ENCODE peak calls at places on chromosomes 12 and 14, in eight cellular contexts. One of them, this sample, is unnamed.

GRCh38 chr14:34301107-34301734 is 160.8 kb downstream of the SPTSSA start:
- DNase-seq in heart left ventricle: no peak
- DNase-seq in adipocyte: peak; percentile 63
- DNase-seq in CD8-positive, alpha-beta memory T cell: no peak
- DNase-seq in PC-3: peak; percentile 78
- DNase-seq in GM23248: peak; percentile 65
- DNase-seq in left lung: no peak
- DNase-seq in ascending aorta: no peak
- DNase-seq in this sample: no peak

GRCh38 chr12:72271741-72272661 is at the start of gene TRHDE:
- DNase-seq in heart left ventricle: peak; percentile 25
- DNase-seq in adipocyte: peak; percentile 88
- DNase-seq in CD8-positive, alpha-beta memory T cell: no peak
- DNase-seq in PC-3: peak; percentile 60
- DNase-seq in GM23248: peak; percentile 58
- DNase-seq in left lung: peak; percentile 80
- DNase-seq in ascending aorta: no peak
- DNase-seq in this sample: no peak

GRCh38 chr12:108231909-108232434 is 102.9 kb downstream of the WSCD2 start:
- DNase-seq in heart left ventricle: no peak
- DNase-seq in adipocyte: no peak
- DNase-seq in CD8-positive, alpha-beta memory T cell: no peak
- DNase-seq in PC-3: no peak
- DNase-seq in GM23248: no peak
- DNase-seq in left lung: no peak
- DNase-seq in ascending aorta: no peak
- DNase-seq in this sample: no peak

GRCh38 chr14:41609704-41610183 is 3.1 kb downstream of the LRFN5 start:
- DNase-seq in heart left ventricle: peak; percentile 33
- DNase-seq in adipocyte: peak; percentile 73
- DNase-seq in CD8-positive, alpha-beta memory T cell: no peak
- DNase-seq in PC-3: peak; percentile 56
- DNase-seq in GM23248: peak; percentile 80
- DNase-seq in left lung: peak; percentile 79
- DNase-seq in ascending aorta: no peak
- DNase-seq in this sample: no peak

GRCh38 chr14:91374897-91375747 is 42.5 kb downstream of the CCDC88C start:
- DNase-seq in heart left ventricle: no peak
- DNase-seq in adipocyte: no peak
- DNase-seq in CD8-positive, alpha-beta memory T cell: no peak
- DNase-seq in PC-3: no peak
- DNase-seq in GM23248: no peak
- DNase-seq in left lung: no peak
- DNase-seq in ascending aorta: no peak
- DNase-seq in this sample: peak; percentile 62

GRCh38 chr12:33115716-33116115 is 219.1 kb upstream of the PKP2 start:
- DNase-seq in heart left ventricle: no peak
- DNase-seq in adipocyte: no peak
- DNase-seq in CD8-positive, alpha-beta memory T cell: no peak
- DNase-seq in PC-3: peak; percentile 35
- DNase-seq in GM23248: no peak
- DNase-seq in left lung: no peak
- DNase-seq in ascending aorta: no peak
- DNase-seq in this sample: no peak

GRCh38 chr12:12070674-12071661 is at the start of gene BCL2L14:
- DNase-seq in heart left ventricle: no peak
- DNase-seq in adipocyte: no peak
- DNase-seq in CD8-positive, alpha-beta memory T cell: no peak
- DNase-seq in PC-3: peak; percentile 30
- DNase-seq in GM23248: peak; percentile 12
- DNase-seq in left lung: no peak
- DNase-seq in ascending aorta: no peak
- DNase-seq in this sample: peak; percentile 21

GRCh38 chr12:38772427-38772826 is 133.0 kb downstream of the CPNE8 start:
- DNase-seq in heart left ventricle: no peak
- DNase-seq in adipocyte: no peak
- DNase-seq in CD8-positive, alpha-beta memory T cell: no peak
- DNase-seq in PC-3: no peak
- DNase-seq in GM23248: no peak
- DNase-seq in left lung: no peak
- DNase-seq in ascending aorta: no peak
- DNase-seq in this sample: no peak

GRCh38 chr12:110995016-110995415 is 74.6 kb upstream of the MYL2 start:
- DNase-seq in heart left ventricle: peak; percentile 75
- DNase-seq in adipocyte: no peak
- DNase-seq in CD8-positive, alpha-beta memory T cell: no peak
- DNase-seq in PC-3: no peak
- DNase-seq in GM23248: no peak
- DNase-seq in left lung: no peak
- DNase-seq in ascending aorta: no peak
- DNase-seq in this sample: no peak

GRCh38 chr12:123971770-123972447 is 722 bp downstream of the CCDC92 start:
- DNase-seq in heart left ventricle: no peak
- DNase-seq in adipocyte: peak; percentile 63
- DNase-seq in CD8-positive, alpha-beta memory T cell: peak; percentile 57
- DNase-seq in PC-3: peak; percentile 72
- DNase-seq in GM23248: peak; percentile 76
- DNase-seq in left lung: peak; percentile 86
- DNase-seq in ascending aorta: no peak
- DNase-seq in this sample: peak; percentile 51

DNA sequence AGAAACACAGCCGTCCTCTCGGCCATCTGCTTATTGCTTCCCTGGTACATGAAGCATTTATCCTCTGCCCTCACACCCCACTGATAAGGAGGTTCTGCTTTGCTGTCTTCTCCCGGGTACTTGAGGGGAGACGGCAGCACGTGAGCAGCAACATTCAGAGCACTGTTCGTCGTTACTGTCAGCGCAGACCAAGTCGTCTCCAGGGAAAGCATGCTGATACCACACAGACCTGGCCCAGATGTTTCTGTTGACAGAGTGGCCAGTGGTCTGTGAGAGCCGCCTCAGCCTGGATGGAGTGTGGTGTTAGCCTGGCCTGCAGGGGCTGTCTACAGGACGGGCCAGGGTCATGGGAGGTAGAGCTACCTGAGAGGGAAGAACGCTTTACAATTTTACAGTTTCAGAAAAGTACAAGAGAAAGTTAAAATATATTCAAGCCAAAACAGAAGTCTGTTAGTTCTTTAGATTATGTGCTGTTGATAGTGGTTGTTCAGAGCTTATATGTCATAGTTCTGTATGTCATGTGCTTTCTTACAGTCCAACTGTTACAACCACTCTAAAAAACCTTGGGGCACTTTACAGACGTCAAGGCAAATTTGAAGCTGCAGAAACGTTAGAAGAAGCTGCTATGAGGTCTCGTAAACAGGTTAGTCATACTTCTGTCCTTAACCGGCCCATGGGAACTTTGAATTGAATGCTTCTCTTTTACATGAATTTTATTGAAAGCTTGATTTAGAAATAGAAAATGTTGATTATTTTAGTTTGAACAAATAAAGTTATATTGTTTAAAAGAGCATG is 38.2 kb downstream of the XRCC3 start:
- DNase-seq in heart left ventricle: no peak
- DNase-seq in adipocyte: no peak
- DNase-seq in CD8-positive, alpha-beta memory T cell: no peak
- DNase-seq in PC-3: peak; percentile 51
- DNase-seq in GM23248: no peak
- DNase-seq in left lung: no peak
- DNase-seq in ascending aorta: no peak
- DNase-seq in this sample: no peak
- H3K36me3 ChIP-seq in heart left ventricle: peaks cover 70% of the 10 kb centered on the region
- H3K36me3 ChIP-seq in adipocyte: peaks cover 97% of the 10 kb centered on the region
- H3K36me3 ChIP-seq in CD8-positive, alpha-beta memory T cell: peaks cover 72% of the 10 kb centered on the region
- H3K36me3 ChIP-seq in PC-3: peaks cover 76% of the 10 kb centered on the region
- H3K36me3 ChIP-seq in GM23248: peaks cover 96% of the 10 kb centered on the region
- H3K36me3 ChIP-seq in left lung: peaks cover 10% of the 10 kb centered on the region
- H3K36me3 ChIP-seq in ascending aorta: peaks cover 100% of the 10 kb centered on the region
- H3K36me3 ChIP-seq in this sample: peaks cover 96% of the 10 kb centered on the region

GRCh38 chr12:6829532-6830220 is 1.5 kb downstream of the P3H3 start:
- DNase-seq in heart left ventricle: peak; percentile 55
- DNase-seq in adipocyte: peak; percentile 82
- DNase-seq in CD8-positive, alpha-beta memory T cell: no peak
- DNase-seq in PC-3: no peak
- DNase-seq in GM23248: peak; percentile 44
- DNase-seq in left lung: no peak
- DNase-seq in ascending aorta: no peak
- DNase-seq in this sample: no peak
- H3K4me3 ChIP-seq in heart left ventricle: peak overlapping the region; percentile 78
- H3K4me3 ChIP-seq in adipocyte: peak overlapping the region; percentile 87
- H3K4me3 ChIP-seq in CD8-positive, alpha-beta memory T cell: peak overlapping the region; percentile 75
- H3K4me3 ChIP-seq in PC-3: peak overlapping the region; percentile 67
- H3K4me3 ChIP-seq in GM23248: peak overlapping the region; percentile 87
- H3K4me3 ChIP-seq in left lung: peak overlapping the region; percentile 72
- H3K4me3 ChIP-seq in ascending aorta: peak overlapping the region; percentile 94
- H3K4me3 ChIP-seq in this sample: peak overlapping the region; percentile 77

GRCh38 chr14:71060274-71060673 is 153.0 kb downstream of the PCNX1 start:
- DNase-seq in heart left ventricle: no peak
- DNase-seq in adipocyte: peak; percentile 24
- DNase-seq in CD8-positive, alpha-beta memory T cell: no peak
- DNase-seq in PC-3: no peak
- DNase-seq in GM23248: peak; percentile 5
- DNase-seq in left lung: no peak
- DNase-seq in ascending aorta: no peak
- DNase-seq in this sample: no peak

GRCh38 chr14:71060795-71061455 is 153.7 kb downstream of the PCNX1 start:
- DNase-seq in heart left ventricle: no peak
- DNase-seq in adipocyte: peak; percentile 58
- DNase-seq in CD8-positive, alpha-beta memory T cell: no peak
- DNase-seq in PC-3: no peak
- DNase-seq in GM23248: peak; percentile 24
- DNase-seq in left lung: no peak
- DNase-seq in ascending aorta: no peak
- DNase-seq in this sample: no peak

GRCh38 chr14:71061458-71061857 is 154.2 kb downstream of the PCNX1 start:
- DNase-seq in heart left ventricle: no peak
- DNase-seq in adipocyte: peak; percentile 25
- DNase-seq in CD8-positive, alpha-beta memory T cell: no peak
- DNase-seq in PC-3: no peak
- DNase-seq in GM23248: peak; percentile 62
- DNase-seq in left lung: no peak
- DNase-seq in ascending aorta: no peak
- DNase-seq in this sample: no peak

GRCh38 chr14:71062581-71063303 is 155.5 kb downstream of the PCNX1 start:
- DNase-seq in heart left ventricle: no peak
- DNase-seq in adipocyte: no peak
- DNase-seq in CD8-positive, alpha-beta memory T cell: no peak
- DNase-seq in PC-3: peak; percentile 51
- DNase-seq in GM23248: peak; percentile 49
- DNase-seq in left lung: no peak
- DNase-seq in ascending aorta: no peak
- DNase-seq in this sample: no peak

DNA sequence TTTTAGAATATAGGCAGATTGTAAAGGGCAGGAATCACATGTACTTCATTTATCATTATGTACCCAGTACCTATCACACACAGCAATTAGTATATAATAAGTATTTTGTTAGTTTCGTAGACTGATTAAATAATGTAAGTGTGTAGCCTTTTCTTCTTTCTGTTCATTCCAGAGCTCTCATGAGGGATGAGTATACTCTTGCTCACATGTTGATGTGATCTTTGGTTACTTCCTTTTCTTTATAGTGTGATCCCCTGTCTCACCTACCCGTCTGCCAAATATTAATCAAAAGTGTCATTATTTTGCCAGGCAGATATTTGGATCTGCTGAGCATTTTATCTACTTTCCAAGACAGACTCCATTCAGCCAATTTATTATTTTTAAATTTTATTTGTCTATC is 156.1 kb downstream of the PCNX1 start:
- DNase-seq in heart left ventricle: no peak
- DNase-seq in adipocyte: no peak
- DNase-seq in CD8-positive, alpha-beta memory T cell: no peak
- DNase-seq in PC-3: peak; percentile 13
- DNase-seq in GM23248: peak; percentile 32
- DNase-seq in left lung: no peak
- DNase-seq in ascending aorta: no peak
- DNase-seq in this sample: no peak
- H3K36me3 ChIP-seq in heart left ventricle: peaks cover 16% of the 10 kb centered on the region
- H3K36me3 ChIP-seq in adipocyte: peaks cover 75% of the 10 kb centered on the region
- H3K36me3 ChIP-seq in CD8-positive, alpha-beta memory T cell: peaks cover 32% of the 10 kb centered on the region
- H3K36me3 ChIP-seq in PC-3: peaks cover 15% of the 10 kb centered on the region
- H3K36me3 ChIP-seq in GM23248: peaks cover 19% of the 10 kb centered on the region
- H3K36me3 ChIP-seq in left lung: no peaks in the 10 kb centered on the region
- H3K36me3 ChIP-seq in ascending aorta: peaks cover 52% of the 10 kb centered on the region
- H3K36me3 ChIP-seq in this sample: peaks cover 50% of the 10 kb centered on the region

GRCh38 chr14:96482986-96483385 is 19.2 kb upstream of the PAPOLA start:
- DNase-seq in heart left ventricle: no peak
- DNase-seq in adipocyte: no peak
- DNase-seq in CD8-positive, alpha-beta memory T cell: no peak
- DNase-seq in PC-3: no peak
- DNase-seq in GM23248: no peak
- DNase-seq in left lung: no peak
- DNase-seq in ascending aorta: peak; percentile 15
- DNase-seq in this sample: no peak

GRCh38 chr14:96478119-96478518 is 24.1 kb upstream of the PAPOLA start:
- DNase-seq in heart left ventricle: no peak
- DNase-seq in adipocyte: no peak
- DNase-seq in CD8-positive, alpha-beta memory T cell: no peak
- DNase-seq in PC-3: no peak
- DNase-seq in GM23248: no peak
- DNase-seq in left lung: no peak
- DNase-seq in ascending aorta: no peak
- DNase-seq in this sample: no peak

GRCh38 chr14:96484391-96484790 is 17.8 kb upstream of the PAPOLA start:
- DNase-seq in heart left ventricle: no peak
- DNase-seq in adipocyte: no peak
- DNase-seq in CD8-positive, alpha-beta memory T cell: no peak
- DNase-seq in PC-3: peak; percentile 26
- DNase-seq in GM23248: no peak
- DNase-seq in left lung: no peak
- DNase-seq in ascending aorta: no peak
- DNase-seq in this sample: no peak

GRCh38 chr14:96479435-96480146 is 22.6 kb upstream of the PAPOLA start:
- DNase-seq in heart left ventricle: no peak
- DNase-seq in adipocyte: no peak
- DNase-seq in CD8-positive, alpha-beta memory T cell: no peak
- DNase-seq in PC-3: no peak
- DNase-seq in GM23248: no peak
- DNase-seq in left lung: no peak
- DNase-seq in ascending aorta: peak; percentile 15
- DNase-seq in this sample: no peak

DNA sequence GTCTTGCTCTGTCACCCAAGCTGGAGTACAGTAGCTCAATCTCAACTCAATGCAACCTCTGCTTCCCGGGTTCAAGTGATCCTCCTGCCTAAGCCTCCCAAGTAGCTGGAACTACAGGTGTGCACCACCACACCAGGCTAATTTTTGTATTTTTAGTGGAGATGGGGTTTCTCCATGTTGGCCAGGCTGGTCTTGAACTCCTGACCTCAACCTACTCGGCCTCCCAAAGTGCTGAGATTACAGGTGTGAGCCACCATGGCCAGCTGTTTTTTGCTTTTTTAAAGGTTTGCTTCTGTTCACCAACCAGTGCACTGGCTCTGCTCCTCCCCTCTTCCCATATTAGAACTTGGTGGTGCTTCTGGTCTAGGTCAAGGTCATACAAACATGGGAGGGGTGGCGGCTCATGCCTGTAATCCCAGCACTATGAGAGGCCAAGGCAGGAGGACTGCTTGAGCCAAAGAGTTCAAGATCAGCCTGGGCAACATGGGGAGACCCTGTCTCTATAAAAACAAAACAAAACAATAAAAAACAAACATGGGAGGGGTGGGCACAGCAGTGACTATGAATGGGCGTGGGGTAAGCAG is 20.4 kb upstream of the PAPOLA start:
- DNase-seq in heart left ventricle: no peak
- DNase-seq in adipocyte: no peak
- DNase-seq in CD8-positive, alpha-beta memory T cell: no peak
- DNase-seq in PC-3: no peak
- DNase-seq in GM23248: no peak
- DNase-seq in left lung: no peak
- DNase-seq in ascending aorta: peak; percentile 12
- DNase-seq in this sample: no peak
- H3K4me3 ChIP-seq in heart left ventricle: no peak overlapping the region
- H3K4me3 ChIP-seq in adipocyte: no peak overlapping the region
- H3K4me3 ChIP-seq in CD8-positive, alpha-beta memory T cell: no peak overlapping the region
- H3K4me3 ChIP-seq in PC-3: no peak overlapping the region
- H3K4me3 ChIP-seq in GM23248: no peak overlapping the region
- H3K4me3 ChIP-seq in left lung: no peak overlapping the region
- H3K4me3 ChIP-seq in ascending aorta: no peak overlapping the region
- H3K4me3 ChIP-seq in this sample: no peak overlapping the region